ENCODE peak calls at places on chromosomes 5 and 9, in five cellular contexts. H is caudate nucleus, J is PC-9, A is psoas muscle, R is A549. M is an unnamed sample.

GRCh38 chr5:4549351-4549750 is 590.8 kb upstream of the ADAMTS16 start:
- DNase-seq in H (no peak), J (no peak), A (no peak), R (no peak), M (no peak)

GRCh38 chr5:28954074-28954473 is 1915.7 kb upstream of the CDH9 start:
- DNase-seq in H (no peak), J (no peak), A (no peak), R (no peak), M (no peak)

GRCh38 chr5:68141494-68141893 is 74.1 kb upstream of the PIK3R1 start:
- DNase-seq in H (no peak), J (no peak), A (no peak), R (no peak), M (no peak)

GRCh38 chr5:39767906-39768305 is 343.1 kb upstream of the DAB2 start:
- DNase-seq in H (no peak), J (no peak), A (no peak), R (no peak), M (no peak)

GRCh38 chr5:160802567-160802966 is 49.4 kb downstream of the ATP10B start:
- DNase-seq in H (no peak), J (no peak), A (no peak), R (no peak), M (no peak)

GRCh38 chr9:115590016-115590415 is 472.1 kb upstream of the TNC start:
- DNase-seq in H (no peak), J (peak; percentile 62), A (no peak), R (peak; percentile 77), M (no peak)

GRCh38 chr5:8601831-8602354 is 732.9 kb downstream of the MTRR start:
- DNase-seq in H (no peak), J (no peak), A (no peak), R (no peak), M (no peak)

GRCh38 chr9:72858089-72858912 is 94.6 kb downstream of the ALDH1A1 start:
- DNase-seq in H (no peak), J (peak; percentile 59), A (no peak), R (peak; percentile 95), M (no peak)

GRCh38 chr5:135326296-135327240 is 72.5 kb downstream of the MACROH2A1 start:
- DNase-seq in H (no peak), J (no peak), A (no peak), R (no peak), M (peak; percentile 69)

GRCh38 chr5:102554092-102554491 is 55.3 kb upstream of the SLCO6A1 start:
- DNase-seq in H (no peak), J (no peak), A (no peak), R (no peak), M (no peak)

GRCh38 chr5:14452685-14453084 is 128.9 kb upstream of the OTULINL start:
- DNase-seq in H (no peak), J (no peak), A (no peak), R (no peak), M (no peak)
- H3K27ac ChIP-seq in H (no peak overlapping the region), J (no peak overlapping the region), A (no peak overlapping the region), R (no peak overlapping the region), M (no peak overlapping the region)

GRCh38 chr5:174614500-174615135 is 109.8 kb upstream of the MSX2 start:
- DNase-seq in H (no peak), J (no peak), A (no peak), R (no peak), M (no peak)
- H3K27ac ChIP-seq in H (no peak overlapping the region), J (no peak overlapping the region), A (no peak overlapping the region), R (no peak overlapping the region), M (no peak overlapping the region)

GRCh38 chr9:136690104-136690840 is 3.0 kb upstream of the AGPAT2 start:
- DNase-seq in H (no peak), J (no peak), A (peak; percentile 90), R (no peak), M (no peak)

GRCh38 chr9:136686794-136687711 is at the start of gene AGPAT2:
- DNase-seq in H (no peak), J (peak; percentile 37), A (peak; percentile 91), R (peak; percentile 70), M (peak; percentile 95)

GRCh38 chr9:136689108-136689460 is 1.8 kb upstream of the AGPAT2 start:
- DNase-seq in H (no peak), J (no peak), A (no peak), R (no peak), M (no peak)

GRCh38 chr9:136687721-136688223 is 515 bp upstream of the AGPAT2 start:
- DNase-seq in H (no peak), J (peak; percentile 68), A (peak; percentile 88), R (no peak), M (peak; percentile 89)

GRCh38 chr9:136688274-136689107 is 1.2 kb upstream of the AGPAT2 start:
- DNase-seq in H (no peak), J (no peak), A (peak; percentile 52), R (no peak), M (no peak)
- H3K27ac ChIP-seq in H (no peak overlapping the region), J (no peak overlapping the region), A (peak overlapping the region; percentile 93), R (peak overlapping the region; percentile 96), M (peak overlapping the region; percentile 99)

GRCh38 chr9:105296889-105297288 is 52.4 kb downstream of the SLC44A1 start:
- DNase-seq in H (no peak), J (peak; percentile 95), A (no peak), R (peak; percentile 83), M (no peak)
- H3K27ac ChIP-seq in H (peak overlapping the region; percentile 88), J (peak overlapping the region; percentile 86), A (no peak overlapping the region), R (peak overlapping the region; percentile 90), M (peak overlapping the region; percentile 71)

DNA sequence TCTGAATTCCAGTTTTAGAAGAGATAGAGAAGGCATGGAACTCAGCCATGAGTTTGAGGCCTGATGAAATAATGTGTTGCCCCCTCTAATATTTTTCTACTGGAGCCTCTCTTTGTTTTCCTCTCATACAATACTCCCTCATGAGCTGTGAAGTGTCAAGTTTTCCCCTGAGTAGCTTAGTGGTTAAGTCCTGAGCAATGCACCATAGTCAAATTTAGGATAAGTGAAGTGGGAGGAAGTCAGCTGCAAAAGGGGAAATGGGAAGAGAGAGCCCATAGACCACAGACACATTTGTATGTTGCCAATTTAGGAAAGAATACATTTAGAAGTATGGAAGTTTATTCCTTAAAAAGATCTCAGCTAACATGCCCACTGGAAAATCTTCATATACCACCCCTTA is 171.5 kb upstream of the NREP start:
- DNase-seq in H (no peak), J (no peak), A (no peak), R (no peak), M (no peak)
- H3K27ac ChIP-seq in H (no peak overlapping the region), J (no peak overlapping the region), A (no peak overlapping the region), R (no peak overlapping the region), M (no peak overlapping the region)

GRCh38 chr5:27491746-27492439 is 453.5 kb upstream of the CDH9 start:
- DNase-seq in H (no peak), J (no peak), A (no peak), R (no peak), M (no peak)

GRCh38 chr5:27497491-27497890 is 459.1 kb upstream of the CDH9 start:
- DNase-seq in H (no peak), J (no peak), A (no peak), R (no peak), M (no peak)

GRCh38 chr5:27491047-27491446 is 452.7 kb upstream of the CDH9 start:
- DNase-seq in H (no peak), J (no peak), A (no peak), R (no peak), M (no peak)

GRCh38 chr5:27489701-27490100 is 451.3 kb upstream of the CDH9 start:
- DNase-seq in H (no peak), J (no peak), A (no peak), R (no peak), M (no peak)

GRCh38 chr5:27494845-27495244 is 456.5 kb upstream of the CDH9 start:
- DNase-seq in H (no peak), J (peak; percentile 49), A (no peak), R (peak; percentile 17), M (no peak)
- H3K27ac ChIP-seq in H (no peak overlapping the region), J (no peak overlapping the region), A (no peak overlapping the region), R (no peak overlapping the region), M (no peak overlapping the region)

DNA sequence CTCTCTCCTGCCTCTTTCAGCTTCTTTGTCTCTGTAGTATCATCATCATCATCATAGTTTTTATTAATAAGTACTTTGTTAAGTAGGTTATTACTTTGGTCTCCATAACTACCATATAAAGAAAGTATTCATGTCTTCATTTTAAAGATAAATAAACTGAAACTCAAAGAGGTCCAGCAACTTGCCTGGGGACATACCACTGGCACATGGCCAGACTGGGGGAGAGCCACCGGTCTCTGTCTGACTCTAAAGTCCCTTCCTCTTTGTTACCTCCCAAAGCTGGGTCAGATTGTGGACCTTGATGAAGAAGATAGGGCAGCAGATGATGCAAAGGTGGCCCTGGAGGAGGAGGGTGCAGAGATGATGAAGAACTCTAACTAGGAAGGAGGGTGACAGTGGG is 8.5 kb downstream of the CDX1 start:
- DNase-seq in H (no peak), J (no peak), A (no peak), R (no peak), M (no peak)
- H3K27ac ChIP-seq in H (no peak overlapping the region), J (no peak overlapping the region), A (no peak overlapping the region), R (no peak overlapping the region), M (no peak overlapping the region)

M was measured in left lung.